ENCODE peak calls at places on chromosomes 13 and 19, in eight cellular contexts. G, E, L, F, A, J, Q and Y are unnamed samples.

GRCh38 chr19:6099633-6100032 is 10.7 kb downstream of the RFX2 start:
- DNase-seq in G (no peak), E (no peak), L (no peak), F (no peak), A (no peak), J (no peak), Q (no peak), Y (no peak)

GRCh38 chr13:83620535-83621220 is 261.6 kb downstream of the SLITRK1 start:
- DNase-seq in G (no peak), E (no peak), L (no peak), F (no peak), A (no peak), J (peak), Q (no peak), Y (peak)

GRCh38 chr13:21639604-21640003 is 31.3 kb upstream of the FGF9 start:
- DNase-seq in G (no peak), E (no peak), L (no peak), F (no peak), A (no peak), J (no peak), Q (no peak), Y (no peak)

GRCh38 chr19:6803036-6803404 is 30.5 kb downstream of the VAV1 start:
- DNase-seq in G (no peak), E (no peak), L (no peak), F (no peak), A (no peak), J (no peak), Q (peak), Y (no peak)

GRCh38 chr13:41061075-41061913 is at the start of gene WBP4:
- DNase-seq in G (peak), E (peak), L (peak), F (peak), A (peak), J (peak), Q (peak), Y (peak)

GRCh38 chr13:112971288-112971643 is 2.3 kb downstream of the MCF2L start:
- DNase-seq in G (no peak), E (no peak), L (no peak), F (no peak), A (no peak), J (no peak), Q (no peak), Y (no peak)

GRCh38 chr13:57632276-57633140 is 964 bp downstream of the PCDH17 start:
- DNase-seq in G (peak), E (no peak), L (no peak), F (no peak), A (no peak), J (no peak), Q (no peak), Y (peak)

GRCh38 chr19:14094854-14095253 is 4.3 kb upstream of the SAMD1 start:
- DNase-seq in G (no peak), E (no peak), L (no peak), F (no peak), A (no peak), J (no peak), Q (no peak), Y (no peak)

GRCh38 chr13:109271991-109272454 is 514.4 kb downstream of the IRS2 start:
- DNase-seq in G (no peak), E (no peak), L (no peak), F (no peak), A (no peak), J (no peak), Q (no peak), Y (peak)

GRCh38 chr13:59416561-59416960 is 747.2 kb downstream of the DIAPH3 start:
- DNase-seq in G (no peak), E (no peak), L (no peak), F (no peak), A (no peak), J (no peak), Q (no peak), Y (no peak)

GRCh38 chr13:48478401-48478800 is 54.5 kb downstream of the RCBTB2 start:
- DNase-seq in G (no peak), E (no peak), L (no peak), F (no peak), A (no peak), J (no peak), Q (no peak), Y (peak)

GRCh38 chr19:29381353-29382203 is 144.2 kb upstream of the VSTM2B start:
- DNase-seq in G (peak), E (no peak), L (no peak), F (peak), A (no peak), J (no peak), Q (no peak), Y (no peak)

GRCh38 chr19:49588370-49589122 is 2.4 kb upstream of the PRR12 start:
- DNase-seq in G (no peak), E (no peak), L (no peak), F (no peak), A (no peak), J (no peak), Q (no peak), Y (no peak)

GRCh38 chr19:13861392-13861713 is 15.6 kb upstream of the NANOS3 start:
- DNase-seq in G (no peak), E (no peak), L (no peak), F (no peak), A (no peak), J (no peak), Q (no peak), Y (peak)

GRCh38 chr13:42215578-42216421 is 56.2 kb upstream of the AKAP11 start:
- DNase-seq in G (no peak), E (no peak), L (peak), F (no peak), A (no peak), J (peak), Q (no peak), Y (peak)

GRCh38 chr19:16660763-16661479 is at the start of gene TMEM38A:
- DNase-seq in G (peak), E (peak), L (no peak), F (peak), A (peak), J (no peak), Q (peak), Y (no peak)

GRCh38 chr13:32246468-32246867 is 68.7 kb downstream of the ZAR1L start:
- DNase-seq in G (no peak), E (peak), L (peak), F (peak), A (peak), J (no peak), Q (peak), Y (peak)

GRCh38 chr19:6767081-6767356 is 216 bp downstream of the SH2D3A start:
- DNase-seq in G (no peak), E (no peak), L (no peak), F (no peak), A (no peak), J (no peak), Q (no peak), Y (no peak)

GRCh38 chr19:47176071-47176626 is 45.5 kb downstream of the SAE1 start:
- DNase-seq in G (no peak), E (no peak), L (no peak), F (no peak), A (no peak), J (peak), Q (no peak), Y (peak)

GRCh38 chr13:49620170-49620621 is 8.1 kb upstream of the ARL11 start:
- DNase-seq in G (no peak), E (no peak), L (no peak), F (no peak), A (no peak), J (no peak), Q (peak), Y (no peak)

GRCh38 chr19:18294467-18294864 is 13.0 kb upstream of the JUND start:
- DNase-seq in G (no peak), E (no peak), L (no peak), F (peak), A (peak), J (no peak), Q (peak), Y (no peak)

GRCh38 chr13:44917589-44918322 is 71.5 kb downstream of the NUFIP1 start:
- DNase-seq in G (peak), E (peak), L (peak), F (peak), A (peak), J (peak), Q (peak), Y (peak)
- TF ChIP-seq CTCF in G (peak), E (peak), L (no peak), F (peak), A (peak), J (peak), Q (peak), Y (peak)

GRCh38 chr13:27035892-27036235 is 135.7 kb downstream of the USP12 start:
- DNase-seq in G (no peak), E (no peak), L (no peak), F (no peak), A (no peak), J (no peak), Q (no peak), Y (peak)

GRCh38 chr13:27037171-27037570 is 134.4 kb downstream of the USP12 start:
- DNase-seq in G (no peak), E (no peak), L (no peak), F (no peak), A (no peak), J (no peak), Q (no peak), Y (no peak)

GRCh38 chr13:27036236-27036981 is 135.2 kb downstream of the USP12 start:
- DNase-seq in G (no peak), E (no peak), L (no peak), F (no peak), A (no peak), J (no peak), Q (no peak), Y (peak)

GRCh38 chr13:27037571-27037970 is 134.0 kb downstream of the USP12 start:
- DNase-seq in G (no peak), E (no peak), L (no peak), F (no peak), A (no peak), J (no peak), Q (no peak), Y (no peak)

GRCh38 chr13:27034678-27035111 is 136.9 kb downstream of the USP12 start:
- DNase-seq in G (no peak), E (no peak), L (no peak), F (no peak), A (no peak), J (no peak), Q (no peak), Y (no peak)
- H3K4me3 ChIP-seq in G (peak), E (no peak), L (no peak), F (no peak), A (no peak), J (peak), Q (no peak), Y (peak)

GRCh38 chr19:45175663-45176345 is 2.2 kb downstream of the TRAPPC6A start:
- DNase-seq in G (no peak), E (no peak), L (no peak), F (no peak), A (no peak), J (no peak), Q (no peak), Y (peak)
- TF ChIP-seq CTCF in G (no peak), E (no peak), L (no peak), F (no peak), A (no peak), J (no peak), Q (no peak), Y (no peak)

GRCh38 chr13:99803141-99803540 is 168.4 kb downstream of the ZIC5 start:
- DNase-seq in G (no peak), E (no peak), L (no peak), F (no peak), A (no peak), J (no peak), Q (no peak), Y (no peak)

GRCh38 chr13:99806671-99807070 is 164.9 kb downstream of the ZIC5 start:
- DNase-seq in G (no peak), E (no peak), L (no peak), F (no peak), A (no peak), J (no peak), Q (no peak), Y (no peak)

GRCh38 chr13:99802416-99802815 is 169.2 kb downstream of the ZIC5 start:
- DNase-seq in G (no peak), E (no peak), L (no peak), F (no peak), A (no peak), J (no peak), Q (no peak), Y (no peak)

GRCh38 chr13:99808786-99809185 is 162.8 kb downstream of the ZIC5 start:
- DNase-seq in G (no peak), E (no peak), L (no peak), F (no peak), A (no peak), J (no peak), Q (no peak), Y (no peak)

DNA sequence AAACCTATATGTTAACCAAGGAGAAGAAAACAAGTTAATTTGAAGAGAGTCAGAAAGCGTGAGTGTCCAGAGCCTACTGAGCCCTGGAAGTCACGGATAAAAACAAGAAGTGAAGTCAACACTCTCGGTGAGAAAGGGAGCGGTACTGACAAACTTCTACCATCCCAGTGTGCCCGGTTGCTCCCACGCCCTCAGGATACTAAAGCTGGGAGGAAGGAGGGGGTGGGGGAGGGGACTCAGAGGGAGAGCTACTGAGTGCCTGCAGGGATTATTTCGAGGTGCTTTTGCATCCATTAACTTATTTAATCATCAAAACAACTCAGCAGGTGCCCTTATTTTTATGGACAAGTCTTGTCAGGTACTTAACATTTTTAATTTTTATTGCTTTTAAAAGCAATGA is 166.2 kb downstream of the ZIC5 start:
- DNase-seq in G (no peak), E (no peak), L (no peak), F (no peak), A (no peak), J (no peak), Q (no peak), Y (no peak)
- H3K4me3 ChIP-seq in G (no peak), E (no peak), L (no peak), F (no peak), A (no peak), J (no peak), Q (no peak), Y (no peak)

DNA sequence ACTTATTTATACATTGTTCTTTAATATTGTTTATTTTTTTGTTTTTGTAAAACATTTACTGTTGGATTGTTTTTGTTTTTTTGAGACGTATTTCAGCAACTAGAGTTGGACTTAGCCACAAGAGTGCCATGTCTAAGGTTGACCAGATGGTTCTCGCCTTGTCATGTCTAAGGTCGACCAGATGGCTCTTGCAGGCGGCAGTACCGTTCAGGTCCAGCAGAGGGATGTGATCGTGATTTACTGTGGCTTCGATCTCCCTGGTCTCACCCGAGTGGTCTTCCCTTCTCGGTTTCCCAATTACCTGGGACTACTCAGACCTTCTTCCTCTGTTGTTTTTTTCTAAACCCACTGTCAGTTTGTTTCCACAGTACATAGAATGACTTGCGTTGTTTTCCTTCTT is 1438.6 kb downstream of the UQCRFS1 start:
- DNase-seq in G (no peak), E (no peak), L (no peak), F (no peak), A (no peak), J (no peak), Q (no peak), Y (no peak)
- TF ChIP-seq CTCF in G (no peak), E (no peak), L (no peak), F (no peak), A (no peak), J (peak), Q (no peak), Y (peak)

GRCh38 chr13:53138369-53139036 is 109.9 kb downstream of the OLFM4 start:
- DNase-seq in G (no peak), E (peak), L (no peak), F (no peak), A (no peak), J (no peak), Q (no peak), Y (peak)
- H3K4me3 ChIP-seq in G (peak), E (no peak), L (no peak), F (no peak), A (no peak), J (no peak), Q (no peak), Y (no peak)

GRCh38 chr19:51551673-51552440 is 19.2 kb upstream of the ZNF175 start:
- DNase-seq in G (no peak), E (no peak), L (no peak), F (no peak), A (no peak), J (no peak), Q (peak), Y (no peak)
- TF ChIP-seq CTCF in G (no peak), E (no peak), L (no peak), F (no peak), A (no peak), J (no peak), Q (no peak), Y (no peak)

GRCh38 chr19:10325732-10326131 is 7.6 kb downstream of the RAVER1 start:
- DNase-seq in G (no peak), E (no peak), L (no peak), F (no peak), A (no peak), J (no peak), Q (no peak), Y (no peak)
- H3K4me3 ChIP-seq in G (no peak), E (no peak), L (no peak), F (no peak), A (no peak), J (no peak), Q (no peak), Y (no peak)